ENCODE peak calls at places on chromosome 16, in seven cellular contexts. One of them, this sample, is unnamed.
A peak's percentile ranks its signal among the peaks of the same experiment; 100 is the strongest.

GRCh38 chr16:62832214-62832613 is 796.0 kb upstream of the CDH8 start:
- DNase-seq in stimulated activated naive B cell treated with anti-CD40 and anti-IgM and Interleukin-4, amounts not matched to agents 10 μg/mL and 1 μg/mL and 100 μg/mL, for 72 hours: no peak
- DNase-seq in activated T-cell treated with anti-CD3 and anti-CD28 coated beads, Interleukin-2, amount 50 U/mL, for 48 hours: no peak
- DNase-seq in effector CD4-positive, alpha-beta T cell: no peak
- DNase-seq in pons: no peak
- DNase-seq in esophagus squamous epithelium: no peak
- DNase-seq in EL: no peak
- DNase-seq in this sample: no peak

GRCh38 chr16:73095885-73096341 is 48.0 kb upstream of the ZFHX3 start:
- DNase-seq in stimulated activated naive B cell treated with anti-CD40 and anti-IgM and Interleukin-4, amounts not matched to agents 10 μg/mL and 1 μg/mL and 100 μg/mL, for 72 hours: no peak
- DNase-seq in effector CD4-positive, alpha-beta T cell: no peak
- DNase-seq in esophagus squamous epithelium: no peak
- DNase-seq in EL: no peak
- DNase-seq in pons: no peak
- DNase-seq in activated T-cell treated with anti-CD3 and anti-CD28 coated beads, Interleukin-2, amount 50 U/mL, for 48 hours: no peak
- DNase-seq in this sample: no peak

GRCh38 chr16:22641030-22641671 is 130.5 kb downstream of the NPIPB5 start:
- DNase-seq in esophagus squamous epithelium: no peak
- DNase-seq in activated T-cell treated with anti-CD3 and anti-CD28 coated beads, Interleukin-2, amount 50 U/mL, for 48 hours: no peak
- DNase-seq in EL: peak; percentile 39
- DNase-seq in stimulated activated naive B cell treated with anti-CD40 and anti-IgM and Interleukin-4, amounts not matched to agents 10 μg/mL and 1 μg/mL and 100 μg/mL, for 72 hours: no peak
- DNase-seq in effector CD4-positive, alpha-beta T cell: no peak
- DNase-seq in pons: no peak
- DNase-seq in this sample: no peak

GRCh38 chr16:1651055-1651454 is 27.0 kb upstream of the JPT2 start:
- DNase-seq in EL: no peak
- DNase-seq in pons: no peak
- DNase-seq in activated T-cell treated with anti-CD3 and anti-CD28 coated beads, Interleukin-2, amount 50 U/mL, for 48 hours: no peak
- DNase-seq in esophagus squamous epithelium: no peak
- DNase-seq in stimulated activated naive B cell treated with anti-CD40 and anti-IgM and Interleukin-4, amounts not matched to agents 10 μg/mL and 1 μg/mL and 100 μg/mL, for 72 hours: no peak
- DNase-seq in effector CD4-positive, alpha-beta T cell: no peak
- DNase-seq in this sample: no peak

GRCh38 chr16:27756206-27756970 is 206.4 kb downstream of the KATNIP start:
- DNase-seq in effector CD4-positive, alpha-beta T cell: no peak
- DNase-seq in pons: no peak
- DNase-seq in EL: no peak
- DNase-seq in esophagus squamous epithelium: no peak
- DNase-seq in activated T-cell treated with anti-CD3 and anti-CD28 coated beads, Interleukin-2, amount 50 U/mL, for 48 hours: no peak
- DNase-seq in stimulated activated naive B cell treated with anti-CD40 and anti-IgM and Interleukin-4, amounts not matched to agents 10 μg/mL and 1 μg/mL and 100 μg/mL, for 72 hours: no peak
- DNase-seq in this sample: no peak

GRCh38 chr16:6066601-6067000 is 969.0 kb upstream of the EEF2KMT start:
- DNase-seq in activated T-cell treated with anti-CD3 and anti-CD28 coated beads, Interleukin-2, amount 50 U/mL, for 48 hours: no peak
- DNase-seq in pons: peak; percentile 22
- DNase-seq in esophagus squamous epithelium: no peak
- DNase-seq in EL: no peak
- DNase-seq in stimulated activated naive B cell treated with anti-CD40 and anti-IgM and Interleukin-4, amounts not matched to agents 10 μg/mL and 1 μg/mL and 100 μg/mL, for 72 hours: no peak
- DNase-seq in effector CD4-positive, alpha-beta T cell: no peak
- DNase-seq in this sample: no peak

GRCh38 chr16:11414815-11415775 is 69.8 kb downstream of the RMI2 start:
- DNase-seq in activated T-cell treated with anti-CD3 and anti-CD28 coated beads, Interleukin-2, amount 50 U/mL, for 48 hours: no peak
- DNase-seq in stimulated activated naive B cell treated with anti-CD40 and anti-IgM and Interleukin-4, amounts not matched to agents 10 μg/mL and 1 μg/mL and 100 μg/mL, for 72 hours: no peak
- DNase-seq in esophagus squamous epithelium: no peak
- DNase-seq in EL: no peak
- DNase-seq in effector CD4-positive, alpha-beta T cell: no peak
- DNase-seq in pons: no peak
- DNase-seq in this sample: no peak

GRCh38 chr16:9072806-9073341 is 18.6 kb upstream of the HAPSTR1 start:
- DNase-seq in esophagus squamous epithelium: no peak
- DNase-seq in stimulated activated naive B cell treated with anti-CD40 and anti-IgM and Interleukin-4, amounts not matched to agents 10 μg/mL and 1 μg/mL and 100 μg/mL, for 72 hours: no peak
- DNase-seq in EL: peak; percentile 61
- DNase-seq in pons: no peak
- DNase-seq in activated T-cell treated with anti-CD3 and anti-CD28 coated beads, Interleukin-2, amount 50 U/mL, for 48 hours: peak; percentile 65
- DNase-seq in effector CD4-positive, alpha-beta T cell: no peak
- DNase-seq in this sample: peak; percentile 64

GRCh38 chr16:11743308-11744074 is 834 bp upstream of the TXNDC11 start:
- DNase-seq in effector CD4-positive, alpha-beta T cell: peak; percentile 5
- DNase-seq in esophagus squamous epithelium: peak; percentile 10
- DNase-seq in pons: peak; percentile 40
- DNase-seq in activated T-cell treated with anti-CD3 and anti-CD28 coated beads, Interleukin-2, amount 50 U/mL, for 48 hours: peak; percentile 51
- DNase-seq in EL: peak; percentile 57
- DNase-seq in stimulated activated naive B cell treated with anti-CD40 and anti-IgM and Interleukin-4, amounts not matched to agents 10 μg/mL and 1 μg/mL and 100 μg/mL, for 72 hours: peak; percentile 15
- DNase-seq in this sample: peak; percentile 50